ENCODE peak calls at places on chromosome 16, in nine cellular contexts. D is adrenal gland, G is H54, V is uterus, E is body of pancreas, Z is prostate gland, S is IMR-90, N is spleen, U is A549. K is an unnamed sample.

GRCh38 chr16:68233835-68234187 is 2.1 kb downstream of the ESRP2 start:
- DNase-seq in E (no peak), Z (no peak), D (no peak), U (no peak), G (no peak), V (peak), S (no peak), N (no peak), K (no peak)

GRCh38 chr16:66845791-66846221 is 1.6 kb downstream of the CA7 start:
- DNase-seq in G (peak), U (no peak), N (no peak), E (no peak), D (peak), S (no peak), V (no peak), Z (no peak), K (peak)

GRCh38 chr16:985646-986400 is 4.3 kb downstream of the SOX8 start:
- DNase-seq in U (no peak), Z (no peak), N (no peak), E (no peak), D (no peak), V (no peak), G (no peak), S (no peak), K (no peak)

GRCh38 chr16:53372942-53373871 is 61.1 kb upstream of the RBL2 start:
- DNase-seq in U (peak), D (no peak), G (no peak), S (no peak), Z (peak), E (peak), V (no peak), N (peak), K (peak)

GRCh38 chr16:83840060-83840617 is 32.4 kb downstream of the HSBP1 start:
- DNase-seq in G (no peak), D (no peak), E (no peak), Z (no peak), S (no peak), U (no peak), V (no peak), N (no peak), K (no peak)

GRCh38 chr16:83115491-83116232 is 488.9 kb downstream of the CDH13 start:
- DNase-seq in E (no peak), N (no peak), Z (peak), S (no peak), U (no peak), D (no peak), V (no peak), G (no peak), K (no peak)

GRCh38 chr16:81189100-81189664 is 49.3 kb upstream of the BCO1 start:
- DNase-seq in Z (no peak), S (peak), D (peak), G (no peak), V (peak), E (peak), U (no peak), N (no peak), K (peak)

GRCh38 chr16:66020061-66020460 is 346.4 kb upstream of the CDH5 start:
- DNase-seq in N (no peak), S (peak), G (no peak), D (no peak), U (no peak), Z (no peak), V (no peak), E (no peak), K (no peak)

GRCh38 chr16:26595199-26595598 is 471.5 kb upstream of the C16orf82 start:
- DNase-seq in Z (no peak), U (no peak), E (no peak), D (no peak), V (no peak), S (no peak), G (no peak), N (no peak), K (no peak)

GRCh38 chr16:27450836-27451341 is 48.9 kb downstream of the IL21R start:
- DNase-seq in S (no peak), E (no peak), D (no peak), Z (no peak), V (no peak), N (no peak), U (no peak), G (no peak), K (no peak)

GRCh38 chr16:8961811-8962390 is 1.8 kb downstream of the USP7 start:
- DNase-seq in G (no peak), D (no peak), E (no peak), U (no peak), Z (no peak), V (no peak), N (no peak), S (no peak), K (no peak)

GRCh38 chr16:75527825-75528299 is 8.0 kb downstream of the CHST5 start:
- DNase-seq in D (peak), V (no peak), S (no peak), G (no peak), N (no peak), U (no peak), E (peak), Z (no peak), K (no peak)

GRCh38 chr16:48432136-48432535 is 46.9 kb upstream of the SIAH1 start:
- DNase-seq in S (no peak), Z (no peak), G (no peak), E (peak), U (no peak), D (no peak), N (peak), V (no peak), K (no peak)

GRCh38 chr16:57536306-57537193 is at the start of gene CCDC102A:
- DNase-seq in Z (no peak), S (no peak), N (no peak), D (no peak), E (no peak), U (no peak), G (no peak), V (no peak), K (peak)

GRCh38 chr16:2429771-2430663 is 770 bp downstream of the CCNF start:
- DNase-seq in D (no peak), U (no peak), S (peak), G (no peak), N (peak), E (no peak), Z (peak), V (no peak), K (no peak)

GRCh38 chr16:89924298-89924924 is 1.3 kb downstream of the TUBB3 start:
- DNase-seq in E (no peak), S (peak), Z (no peak), N (no peak), U (peak), V (no peak), G (no peak), D (peak), K (no peak)

GRCh38 chr16:79288046-79288445 is 312.5 kb downstream of the MAF start:
- DNase-seq in Z (no peak), N (no peak), S (no peak), D (no peak), G (no peak), E (no peak), V (no peak), U (no peak), K (no peak)

GRCh38 chr16:65235339-65236177 is 113.7 kb upstream of the CDH11 start:
- DNase-seq in Z (no peak), E (no peak), V (no peak), S (no peak), N (no peak), U (no peak), G (no peak), D (no peak), K (no peak)

GRCh38 chr16:68972720-68973119 is 129.4 kb downstream of the TANGO6 start:
- DNase-seq in N (no peak), E (no peak), Z (no peak), S (peak), D (peak), U (peak), V (no peak), G (no peak), K (no peak)

GRCh38 chr16:23969468-23970297 is 133.9 kb downstream of the PRKCB start:
- DNase-seq in U (no peak), Z (no peak), N (no peak), G (no peak), V (no peak), S (no peak), D (no peak), E (no peak), K (no peak)

GRCh38 chr16:31706318-31706717 is 167.3 kb upstream of the ZNF267 start:
- DNase-seq in U (no peak), G (no peak), D (no peak), V (no peak), Z (no peak), N (no peak), S (no peak), E (no peak), K (no peak)

GRCh38 chr16:50680907-50681885 is at the start of gene SNX20:
- DNase-seq in V (no peak), D (peak), E (peak), U (no peak), Z (no peak), S (no peak), N (peak), G (no peak), K (no peak)

GRCh38 chr16:29784157-29784556 is 6.1 kb downstream of the ZG16 start:
- DNase-seq in G (no peak), E (no peak), N (no peak), U (no peak), S (no peak), V (no peak), D (no peak), Z (no peak), K (no peak)

GRCh38 chr16:27366687-27367462 is 35.1 kb upstream of the IL21R start:
- DNase-seq in N (peak), Z (no peak), D (no peak), V (no peak), U (no peak), G (no peak), S (no peak), E (no peak), K (no peak)

GRCh38 chr16:22423716-22424115 is 49.3 kb upstream of the CDR2 start:
- DNase-seq in E (no peak), U (no peak), D (no peak), G (no peak), S (no peak), V (no peak), N (no peak), Z (no peak), K (no peak)

GRCh38 chr16:49854227-49855203 is 1.4 kb downstream of the ZNF423 start:
- DNase-seq in U (no peak), V (peak), Z (no peak), S (no peak), E (no peak), D (peak), G (no peak), N (peak), K (no peak)

DNA sequence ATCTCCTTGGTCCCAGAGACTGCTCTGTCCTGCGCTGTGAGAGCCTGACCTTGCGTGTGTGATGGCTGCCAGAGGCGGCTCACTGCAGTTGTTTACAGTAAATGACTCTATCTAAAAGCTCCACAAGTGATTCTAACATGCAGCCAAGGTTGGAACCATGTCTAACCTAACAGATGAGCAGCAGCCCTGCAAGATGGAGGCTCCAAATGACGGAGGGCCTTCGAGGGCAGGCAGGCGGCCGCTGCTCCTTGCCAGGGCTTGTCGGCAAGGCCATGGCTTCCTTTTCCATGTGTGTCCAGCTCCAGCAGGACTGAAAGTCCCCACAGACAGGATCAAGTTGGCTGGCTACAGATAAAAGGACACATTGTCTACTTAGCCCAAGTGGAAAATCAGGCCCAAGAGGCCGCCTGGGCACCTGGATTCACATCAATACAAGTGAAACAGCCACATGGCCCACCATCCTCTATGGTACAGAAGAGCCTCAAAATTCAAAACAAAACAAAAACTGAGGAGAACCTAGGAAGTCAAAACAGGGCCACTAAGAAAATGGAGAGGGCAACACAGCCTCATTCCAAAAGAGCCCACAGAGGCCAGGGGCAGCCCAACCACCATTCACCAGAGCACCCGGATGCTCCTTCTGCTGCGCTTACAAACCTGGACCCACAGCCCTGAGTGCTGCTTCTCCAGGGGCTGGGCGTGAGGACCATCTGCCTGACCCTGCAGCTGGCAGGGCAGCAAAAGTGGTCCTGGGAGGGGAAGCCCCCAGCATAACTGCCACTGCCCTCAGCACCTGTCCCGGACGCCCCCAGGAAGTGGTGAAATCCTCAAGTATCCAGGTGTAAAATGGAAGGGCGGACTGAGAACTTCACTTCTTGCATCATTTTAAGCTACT is 65.0 kb downstream of the AMFR start:
- DNase-seq in N (peak), U (no peak), E (peak), G (no peak), D (peak), Z (no peak), V (peak), S (no peak), K (no peak)
- TF ChIP-seq POLR2A in N (no peak), U (no peak), E (no peak), G (no peak), D (no peak), Z (no peak), V (no peak), S (no peak), K (no peak)

GRCh38 chr16:85571813-85572619 is 41.1 kb upstream of the GSE1 start:
- DNase-seq in G (no peak), D (no peak), E (no peak), V (no peak), U (no peak), S (no peak), N (no peak), Z (no peak), K (no peak)
- TF ChIP-seq POLR2A in G (no peak), D (no peak), E (no peak), V (no peak), U (no peak), S (no peak), N (no peak), Z (no peak), K (no peak)

GRCh38 chr16:88871730-88872416 is 5.4 kb upstream of the PABPN1L start:
- DNase-seq in N (no peak), V (no peak), G (no peak), S (no peak), Z (no peak), D (no peak), U (no peak), E (no peak), K (no peak)
- TF ChIP-seq POLR2A in N (no peak), V (no peak), G (no peak), S (no peak), Z (no peak), D (no peak), U (no peak), E (no peak), K (no peak)

GRCh38 chr16:86507173-86508027 is 2.9 kb upstream of the FOXF1 start:
- DNase-seq in D (no peak), G (no peak), S (peak), U (no peak), Z (no peak), E (no peak), N (no peak), V (no peak), K (no peak)

GRCh38 chr16:86509759-86510464 is 415 bp upstream of the FOXF1 start:
- DNase-seq in U (no peak), G (peak), V (peak), E (peak), N (no peak), S (peak), D (no peak), Z (no peak), K (no peak)

GRCh38 chr16:86510465-86511261 is at the start of gene FOXF1:
- DNase-seq in S (peak), G (no peak), V (no peak), E (peak), U (peak), N (no peak), D (no peak), Z (no peak), K (no peak)

GRCh38 chr16:86508028-86508946 is 2.0 kb upstream of the FOXF1 start:
- DNase-seq in S (no peak), U (peak), Z (no peak), E (no peak), N (no peak), V (no peak), G (no peak), D (no peak), K (no peak)

GRCh38 chr16:86508947-86509758 is 1.2 kb upstream of the FOXF1 start:
- DNase-seq in Z (no peak), U (peak), S (peak), V (peak), N (no peak), E (peak), G (peak), D (no peak), K (no peak)
- TF ChIP-seq POLR2A in Z (no peak), U (no peak), S (peak), V (no peak), N (no peak), E (no peak), G (no peak), D (no peak), K (no peak)

GRCh38 chr16:4347765-4348509 is 3.2 kb downstream of the PAM16 start:
- DNase-seq in S (no peak), V (no peak), Z (no peak), U (no peak), E (no peak), N (no peak), D (peak), G (no peak), K (no peak)
- TF ChIP-seq POLR2A in S (no peak), V (no peak), Z (no peak), U (no peak), E (no peak), N (no peak), D (no peak), G (no peak), K (no peak)

DNA sequence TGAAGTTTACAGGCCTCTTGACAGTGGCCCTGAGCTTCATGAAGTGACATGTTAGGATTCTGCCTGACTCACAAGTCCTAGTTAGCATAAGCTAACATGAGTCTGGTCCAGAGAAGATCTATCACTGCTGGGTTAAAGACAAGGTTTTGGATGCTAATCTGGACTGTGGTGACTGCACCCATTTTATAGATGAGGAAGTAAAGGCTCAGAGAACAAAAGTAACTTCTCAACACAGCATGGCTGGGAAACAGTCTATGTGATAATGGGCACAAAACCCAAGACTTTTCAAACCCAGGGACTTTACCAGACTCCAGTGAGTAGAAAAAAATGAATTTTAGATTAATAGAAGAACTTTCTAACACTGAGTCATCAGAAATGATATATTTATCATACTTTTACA is 236.8 kb upstream of the IRX5 start:
- DNase-seq in U (no peak), Z (no peak), G (no peak), E (no peak), V (no peak), N (no peak), D (no peak), S (no peak), K (no peak)
- TF ChIP-seq POLR2A in U (no peak), Z (no peak), G (no peak), E (no peak), V (no peak), N (no peak), D (no peak), S (no peak), K (no peak)

GRCh38 chr16:11296351-11296705 is 15.2 kb upstream of the PRM1 start:
- DNase-seq in N (no peak), Z (no peak), G (no peak), E (no peak), D (no peak), S (no peak), V (no peak), U (no peak), K (no peak)

GRCh38 chr16:11296706-11297491 is 15.8 kb upstream of the PRM1 start:
- DNase-seq in N (no peak), D (no peak), S (no peak), Z (peak), G (no peak), V (no peak), U (no peak), E (peak), K (no peak)

GRCh38 chr16:11295672-11296071 is 14.5 kb upstream of the PRM1 start:
- DNase-seq in U (no peak), Z (no peak), N (no peak), G (no peak), E (no peak), D (no peak), S (no peak), V (no peak), K (no peak)

GRCh38 chr16:11298143-11298900 is 17.2 kb upstream of the PRM1 start:
- DNase-seq in N (no peak), E (no peak), V (no peak), U (no peak), D (no peak), S (no peak), G (no peak), Z (no peak), K (no peak)

DNA sequence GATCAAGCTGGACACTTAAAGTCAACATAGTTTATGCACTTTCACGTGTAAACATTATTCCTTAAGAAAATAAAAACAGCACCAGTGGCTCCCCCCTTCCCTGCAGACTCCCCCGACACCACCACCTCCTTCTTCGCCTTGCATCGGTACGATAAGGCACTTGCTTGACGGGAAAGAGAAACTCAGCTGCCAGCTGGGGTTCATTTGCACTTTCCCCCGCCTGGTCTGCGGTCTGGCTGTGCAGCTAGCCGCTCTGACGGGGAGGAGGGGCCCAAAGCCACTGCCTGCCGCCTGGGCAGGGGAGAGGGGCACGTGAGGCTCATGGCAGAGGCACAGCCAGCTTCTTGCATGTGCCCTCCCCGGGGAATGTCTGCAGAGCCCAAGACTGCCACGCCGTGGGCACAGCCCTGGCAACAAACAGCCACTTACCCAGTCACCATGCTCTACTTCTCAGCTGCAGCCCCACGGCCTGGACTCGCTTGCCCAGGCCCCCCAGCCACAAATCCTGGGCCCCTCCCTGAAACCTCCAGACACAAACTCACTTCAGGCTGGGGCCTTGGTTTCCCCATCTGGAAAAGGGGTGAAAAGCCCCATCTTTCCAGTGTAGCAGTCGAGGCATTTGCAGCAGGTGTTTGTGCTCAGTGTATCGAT is 16.5 kb upstream of the PRM1 start:
- DNase-seq in S (peak), G (peak), N (peak), Z (peak), D (peak), V (peak), U (no peak), E (peak), K (no peak)
- TF ChIP-seq POLR2A in S (no peak), G (no peak), N (no peak), Z (no peak), D (no peak), V (no peak), U (no peak), E (peak), K (no peak)

GRCh38 chr16:5234295-5235050 is 136.9 kb upstream of the EEF2KMT start:
- DNase-seq in S (no peak), D (no peak), Z (no peak), E (no peak), U (no peak), G (no peak), V (no peak), N (no peak), K (no peak)
- TF ChIP-seq POLR2A in S (no peak), D (no peak), Z (no peak), E (no peak), U (no peak), G (no peak), V (no peak), N (no peak), K (no peak)

K was measured in breast epithelium.